ENCODE peak calls at places on chromosome 10, in seven cellular contexts. One of them, this sample, is unnamed.

GRCh38 chr10:47405829-47406547 is 21.9 kb upstream of the ZNF488 start:
- DNase-seq in epithelial cell of esophagus: peak; percentile 79
- DNase-seq in HCEC 1CT: no peak
- DNase-seq in ELR: no peak
- DNase-seq in kidney tubule cell: no peak
- DNase-seq in T-helper 17 cell: no peak
- DNase-seq in naive thymus-derived CD4-positive, alpha-beta T cell: no peak
- DNase-seq in this sample: no peak

GRCh38 chr10:131487822-131488221 is 176.3 kb upstream of the TCERG1L start:
- DNase-seq in epithelial cell of esophagus: no peak
- DNase-seq in HCEC 1CT: no peak
- DNase-seq in ELR: no peak
- DNase-seq in kidney tubule cell: no peak
- DNase-seq in T-helper 17 cell: no peak
- DNase-seq in naive thymus-derived CD4-positive, alpha-beta T cell: no peak
- DNase-seq in this sample: no peak

GRCh38 chr10:15620304-15620703 is 99.4 kb downstream of the ITGA8 start:
- DNase-seq in epithelial cell of esophagus: no peak
- DNase-seq in HCEC 1CT: no peak
- DNase-seq in ELR: no peak
- DNase-seq in kidney tubule cell: no peak
- DNase-seq in T-helper 17 cell: no peak
- DNase-seq in naive thymus-derived CD4-positive, alpha-beta T cell: no peak
- DNase-seq in this sample: no peak

GRCh38 chr10:126527645-126528319 is 139.5 kb upstream of the ADAM12 start:
- DNase-seq in epithelial cell of esophagus: no peak
- DNase-seq in HCEC 1CT: no peak
- DNase-seq in ELR: no peak
- DNase-seq in kidney tubule cell: no peak
- DNase-seq in T-helper 17 cell: no peak
- DNase-seq in naive thymus-derived CD4-positive, alpha-beta T cell: no peak
- DNase-seq in this sample: no peak

GRCh38 chr10:60986779-60987178 is 42.8 kb upstream of the RHOBTB1 start:
- DNase-seq in epithelial cell of esophagus: no peak
- DNase-seq in HCEC 1CT: no peak
- DNase-seq in ELR: no peak
- DNase-seq in kidney tubule cell: no peak
- DNase-seq in T-helper 17 cell: no peak
- DNase-seq in naive thymus-derived CD4-positive, alpha-beta T cell: no peak
- DNase-seq in this sample: no peak

GRCh38 chr10:64175271-64175962 is 654.2 kb downstream of the REEP3 start:
- DNase-seq in epithelial cell of esophagus: no peak
- DNase-seq in HCEC 1CT: no peak
- DNase-seq in ELR: no peak
- DNase-seq in kidney tubule cell: no peak
- DNase-seq in T-helper 17 cell: no peak
- DNase-seq in naive thymus-derived CD4-positive, alpha-beta T cell: no peak
- DNase-seq in this sample: no peak

GRCh38 chr10:34520084-34520483 is 295.0 kb downstream of the PARD3 start:
- DNase-seq in epithelial cell of esophagus: peak; percentile 92
- DNase-seq in HCEC 1CT: no peak
- DNase-seq in ELR: peak; percentile 12
- DNase-seq in kidney tubule cell: no peak
- DNase-seq in T-helper 17 cell: no peak
- DNase-seq in naive thymus-derived CD4-positive, alpha-beta T cell: no peak
- DNase-seq in this sample: no peak

GRCh38 chr10:30415613-30416012 is 18.4 kb upstream of the MAP3K8 start:
- DNase-seq in epithelial cell of esophagus: no peak
- DNase-seq in HCEC 1CT: no peak
- DNase-seq in ELR: no peak
- DNase-seq in kidney tubule cell: no peak
- DNase-seq in T-helper 17 cell: no peak
- DNase-seq in naive thymus-derived CD4-positive, alpha-beta T cell: no peak
- DNase-seq in this sample: no peak

GRCh38 chr10:103852189-103852711 is 3.1 kb downstream of the SH3PXD2A start:
- DNase-seq in epithelial cell of esophagus: no peak
- DNase-seq in HCEC 1CT: peak; percentile 28
- DNase-seq in ELR: peak; percentile 35
- DNase-seq in kidney tubule cell: no peak
- DNase-seq in T-helper 17 cell: no peak
- DNase-seq in naive thymus-derived CD4-positive, alpha-beta T cell: no peak
- DNase-seq in this sample: no peak

GRCh38 chr10:103781329-103782061 is 73.9 kb downstream of the SH3PXD2A start:
- DNase-seq in epithelial cell of esophagus: peak; percentile 97
- DNase-seq in HCEC 1CT: peak; percentile 87
- DNase-seq in ELR: peak; percentile 99
- DNase-seq in kidney tubule cell: peak; percentile 74
- DNase-seq in T-helper 17 cell: no peak
- DNase-seq in naive thymus-derived CD4-positive, alpha-beta T cell: no peak
- DNase-seq in this sample: peak; percentile 60

GRCh38 chr10:71608863-71609768 is 110.5 kb downstream of the C10orf105 start:
- DNase-seq in epithelial cell of esophagus: peak; percentile 66
- DNase-seq in HCEC 1CT: peak; percentile 17
- DNase-seq in ELR: peak; percentile 70
- DNase-seq in kidney tubule cell: peak; percentile 50
- DNase-seq in T-helper 17 cell: peak; percentile 26
- DNase-seq in naive thymus-derived CD4-positive, alpha-beta T cell: peak; percentile 37
- DNase-seq in this sample: peak; percentile 54

GRCh38 chr10:44647877-44648542 is 263.1 kb upstream of the CXCL12 start:
- DNase-seq in epithelial cell of esophagus: peak; percentile 18
- DNase-seq in HCEC 1CT: no peak
- DNase-seq in ELR: no peak
- DNase-seq in kidney tubule cell: peak; percentile 92
- DNase-seq in T-helper 17 cell: no peak
- DNase-seq in naive thymus-derived CD4-positive, alpha-beta T cell: no peak
- DNase-seq in this sample: no peak

GRCh38 chr10:55274367-55274766 is 473.3 kb upstream of the PCDH15 start:
- DNase-seq in epithelial cell of esophagus: no peak
- DNase-seq in HCEC 1CT: no peak
- DNase-seq in ELR: no peak
- DNase-seq in kidney tubule cell: no peak
- DNase-seq in T-helper 17 cell: no peak
- DNase-seq in naive thymus-derived CD4-positive, alpha-beta T cell: no peak
- DNase-seq in this sample: no peak

GRCh38 chr10:57657164-57657765 is 610.4 kb downstream of the IPMK start:
- DNase-seq in epithelial cell of esophagus: peak; percentile 72
- DNase-seq in HCEC 1CT: peak; percentile 48
- DNase-seq in ELR: peak; percentile 69
- DNase-seq in kidney tubule cell: peak; percentile 70
- DNase-seq in T-helper 17 cell: no peak
- DNase-seq in naive thymus-derived CD4-positive, alpha-beta T cell: no peak
- DNase-seq in this sample: peak; percentile 44

GRCh38 chr10:46293832-46294640 is 7.2 kb downstream of the ANTXRL start:
- DNase-seq in epithelial cell of esophagus: peak; percentile 36
- DNase-seq in HCEC 1CT: no peak
- DNase-seq in ELR: peak; percentile 32
- DNase-seq in kidney tubule cell: peak; percentile 22
- DNase-seq in T-helper 17 cell: no peak
- DNase-seq in naive thymus-derived CD4-positive, alpha-beta T cell: no peak
- DNase-seq in this sample: no peak

GRCh38 chr10:118373786-118374185 is 31.7 kb upstream of the FAM204A start:
- DNase-seq in epithelial cell of esophagus: peak; percentile 56
- DNase-seq in HCEC 1CT: peak; percentile 92
- DNase-seq in ELR: peak; percentile 90
- DNase-seq in kidney tubule cell: peak; percentile 80
- DNase-seq in T-helper 17 cell: no peak
- DNase-seq in naive thymus-derived CD4-positive, alpha-beta T cell: no peak
- DNase-seq in this sample: no peak

GRCh38 chr10:3749597-3750351 is 35.2 kb downstream of the KLF6 start:
- DNase-seq in epithelial cell of esophagus: peak; percentile 85
- DNase-seq in HCEC 1CT: peak; percentile 84
- DNase-seq in ELR: peak; percentile 24
- DNase-seq in kidney tubule cell: peak; percentile 61
- DNase-seq in T-helper 17 cell: no peak
- DNase-seq in naive thymus-derived CD4-positive, alpha-beta T cell: no peak
- DNase-seq in this sample: no peak

GRCh38 chr10:73644015-73644743 is 2.9 kb upstream of the MYOZ1 start:
- DNase-seq in epithelial cell of esophagus: peak; percentile 75
- DNase-seq in HCEC 1CT: peak; percentile 67
- DNase-seq in ELR: peak; percentile 81
- DNase-seq in kidney tubule cell: peak; percentile 72
- DNase-seq in T-helper 17 cell: peak; percentile 21
- DNase-seq in naive thymus-derived CD4-positive, alpha-beta T cell: peak; percentile 44
- DNase-seq in this sample: peak; percentile 69